ENCODE peak calls at places on chromosomes 11 and 22, in five cellular contexts. One of them, this sample, is unnamed.
A peak's percentile ranks its signal among the peaks of the same experiment; 100 is the strongest.

GRCh38 chr11:62880231-62880802 is 379 bp upstream of the SLC3A2 start:
- DNase-seq in effector CD8-positive, alpha-beta T cell: no peak
- DNase-seq in fibroblast of lung: peak; percentile 86
- DNase-seq in dermis blood vessel endothelial cell: peak; percentile 69
- DNase-seq in left colon: no peak
- DNase-seq in this sample: peak; percentile 72

GRCh38 chr11:65780770-65781151 is at the start of gene AP5B1:
- DNase-seq in effector CD8-positive, alpha-beta T cell: peak; percentile 62
- DNase-seq in fibroblast of lung: peak; percentile 47
- DNase-seq in dermis blood vessel endothelial cell: peak; percentile 64
- DNase-seq in left colon: peak; percentile 58
- DNase-seq in this sample: peak; percentile 78

GRCh38 chr22:48891688-48892380 is 935.8 kb downstream of the BRD1 start:
- DNase-seq in effector CD8-positive, alpha-beta T cell: no peak
- DNase-seq in fibroblast of lung: no peak
- DNase-seq in dermis blood vessel endothelial cell: no peak
- DNase-seq in left colon: no peak
- DNase-seq in this sample: no peak

GRCh38 chr22:35299217-35299716 is 427 bp upstream of the TOM1 start:
- DNase-seq in effector CD8-positive, alpha-beta T cell: peak; percentile 52
- DNase-seq in fibroblast of lung: peak; percentile 28
- DNase-seq in dermis blood vessel endothelial cell: peak; percentile 35
- DNase-seq in left colon: no peak
- DNase-seq in this sample: no peak

GRCh38 chr11:19832166-19832750 is 119.6 kb downstream of the NAV2 start:
- DNase-seq in effector CD8-positive, alpha-beta T cell: no peak
- DNase-seq in fibroblast of lung: no peak
- DNase-seq in dermis blood vessel endothelial cell: no peak
- DNase-seq in left colon: no peak
- DNase-seq in this sample: no peak

GRCh38 chr11:83671295-83671694 is 385.1 kb upstream of the CCDC90B start:
- DNase-seq in effector CD8-positive, alpha-beta T cell: no peak
- DNase-seq in fibroblast of lung: no peak
- DNase-seq in dermis blood vessel endothelial cell: no peak
- DNase-seq in left colon: no peak
- DNase-seq in this sample: no peak

GRCh38 chr22:44330727-44331660 is 18.2 kb upstream of the SHISAL1 start:
- DNase-seq in effector CD8-positive, alpha-beta T cell: no peak
- DNase-seq in fibroblast of lung: no peak
- DNase-seq in dermis blood vessel endothelial cell: no peak
- DNase-seq in left colon: no peak
- DNase-seq in this sample: no peak

GRCh38 chr22:20635227-20635591 is 127.8 kb downstream of the MED15 start:
- DNase-seq in effector CD8-positive, alpha-beta T cell: no peak
- DNase-seq in fibroblast of lung: no peak
- DNase-seq in dermis blood vessel endothelial cell: no peak
- DNase-seq in left colon: no peak
- DNase-seq in this sample: no peak

GRCh38 chr11:118841469-118842222 is 42.0 kb upstream of the CXCR5 start:
- DNase-seq in effector CD8-positive, alpha-beta T cell: no peak
- DNase-seq in fibroblast of lung: no peak
- DNase-seq in dermis blood vessel endothelial cell: no peak
- DNase-seq in left colon: no peak
- DNase-seq in this sample: no peak

GRCh38 chr11:30879322-30880020 is 293.3 kb upstream of the MPPED2 start:
- DNase-seq in effector CD8-positive, alpha-beta T cell: no peak
- DNase-seq in fibroblast of lung: no peak
- DNase-seq in dermis blood vessel endothelial cell: peak; percentile 78
- DNase-seq in left colon: no peak
- DNase-seq in this sample: no peak

GRCh38 chr11:134528453-134528852 is 116.4 kb upstream of the B3GAT1 start:
- DNase-seq in effector CD8-positive, alpha-beta T cell: no peak
- DNase-seq in fibroblast of lung: no peak
- DNase-seq in dermis blood vessel endothelial cell: no peak
- DNase-seq in left colon: peak; percentile 8
- DNase-seq in this sample: no peak